ENCODE peak calls at places on chromosomes 3 and 15, in ten cellular contexts. K, D, P, W, R, T, U, Z, I and G are unnamed samples. For H3K4me1, the result is how much of the 10 kb centered on the place peaks cover.

GRCh38 chr3:57998366-57999283 is 9.6 kb upstream of the FLNB start:
- DNase-seq in K (no peak), D (no peak), P (no peak), W (peak), R (no peak), T (no peak), U (peak), Z (no peak), I (no peak), G (no peak)

GRCh38 chr3:141915766-141916165 is 39.3 kb downstream of the ATP1B3 start:
- DNase-seq in K (no peak), D (no peak), P (no peak), W (no peak), R (no peak), T (no peak), U (no peak), Z (no peak), I (no peak), G (no peak)

GRCh38 chr3:69767571-69767970 is 28.3 kb downstream of the MITF start:
- DNase-seq in K (no peak), D (no peak), P (no peak), W (peak), R (peak), T (no peak), U (no peak), Z (peak), I (no peak), G (no peak)

GRCh38 chr15:55289011-55289572 is 521 bp downstream of the RAB27A start:
- DNase-seq in K (peak), D (peak), P (peak), W (peak), R (peak), T (peak), U (peak), Z (no peak), I (no peak), G (peak)

GRCh38 chr3:50314342-50314741 is 8.2 kb downstream of the HYAL2 start:
- DNase-seq in K (no peak), D (no peak), P (no peak), W (no peak), R (peak), T (no peak), U (no peak), Z (no peak), I (no peak), G (no peak)

GRCh38 chr3:32340039-32340438 is 51.6 kb upstream of the CMTM7 start:
- DNase-seq in K (peak), D (no peak), P (no peak), W (no peak), R (no peak), T (no peak), U (peak), Z (no peak), I (no peak), G (no peak)

GRCh38 chr3:195807681-195808121 is 4.0 kb downstream of the MUC4 start:
- DNase-seq in K (no peak), D (no peak), P (no peak), W (no peak), R (no peak), T (no peak), U (no peak), Z (peak), I (peak), G (no peak)

GRCh38 chr3:67648701-67649100 is 5.7 kb downstream of the SUCLG2 start:
- DNase-seq in K (no peak), D (no peak), P (no peak), W (no peak), R (no peak), T (no peak), U (no peak), Z (no peak), I (no peak), G (no peak)

GRCh38 chr15:33551860-33552259 is 241.1 kb downstream of the RYR3 start:
- DNase-seq in K (no peak), D (no peak), P (no peak), W (no peak), R (no peak), T (no peak), U (no peak), Z (no peak), I (no peak), G (no peak)

GRCh38 chr3:158102660-158103085 is 3.5 kb downstream of the SHOX2 start:
- DNase-seq in K (no peak), D (peak), P (no peak), W (no peak), R (no peak), T (no peak), U (no peak), Z (no peak), I (no peak), G (no peak)

GRCh38 chr15:80059786-80060489 is 462 bp downstream of the ZFAND6 start:
- DNase-seq in K (peak), D (peak), P (no peak), W (no peak), R (no peak), T (no peak), U (peak), Z (no peak), I (no peak), G (peak)

GRCh38 chr3:151330899-151331298 is 1.6 kb upstream of the P2RY13 start:
- DNase-seq in K (no peak), D (no peak), P (no peak), W (no peak), R (no peak), T (no peak), U (no peak), Z (no peak), I (no peak), G (no peak)

GRCh38 chr3:48128779-48129178 is 59.4 kb downstream of the CDC25A start:
- DNase-seq in K (no peak), D (no peak), P (no peak), W (no peak), R (no peak), T (no peak), U (no peak), Z (no peak), I (no peak), G (no peak)

GRCh38 chr3:183460059-183461052 is 31.9 kb upstream of the MCF2L2 start:
- DNase-seq in K (no peak), D (no peak), P (no peak), W (no peak), R (no peak), T (no peak), U (no peak), Z (no peak), I (no peak), G (no peak)

GRCh38 chr15:90232941-90233700 is 620 bp downstream of the CIB1 start:
- DNase-seq in K (peak), D (peak), P (peak), W (no peak), R (peak), T (peak), U (peak), Z (peak), I (peak), G (peak)

GRCh38 chr3:55272031-55272645 is 215.0 kb downstream of the WNT5A start:
- DNase-seq in K (no peak), D (no peak), P (no peak), W (no peak), R (no peak), T (no peak), U (no peak), Z (no peak), I (no peak), G (no peak)

GRCh38 chr3:147318900-147319299 is 87.4 kb downstream of the ZIC4 start:
- DNase-seq in K (no peak), D (no peak), P (no peak), W (no peak), R (no peak), T (no peak), U (peak), Z (no peak), I (no peak), G (no peak)

GRCh38 chr15:95295311-95295710 is 1035.2 kb upstream of the NR2F2 start:
- DNase-seq in K (no peak), D (no peak), P (no peak), W (no peak), R (no peak), T (no peak), U (no peak), Z (no peak), I (no peak), G (no peak)

GRCh38 chr3:194689493-194689901 is 3.8 kb downstream of the FAM43A start:
- DNase-seq in K (no peak), D (no peak), P (no peak), W (peak), R (no peak), T (no peak), U (no peak), Z (no peak), I (no peak), G (no peak)

GRCh38 chr3:195859061-195859845 is 47.5 kb upstream of the MUC4 start:
- DNase-seq in K (peak), D (peak), P (peak), W (peak), R (peak), T (peak), U (peak), Z (peak), I (peak), G (peak)

GRCh38 chr3:48960841-48961413 is 29.1 kb upstream of the P4HTM start:
- DNase-seq in K (no peak), D (no peak), P (no peak), W (no peak), R (no peak), T (no peak), U (no peak), Z (no peak), I (no peak), G (no peak)

GRCh38 chr3:187130346-187131066 is 8.8 kb downstream of the RPL39L start:
- DNase-seq in K (no peak), D (no peak), P (no peak), W (no peak), R (no peak), T (no peak), U (no peak), Z (no peak), I (no peak), G (no peak)

GRCh38 chr3:155853214-155854146 is 747 bp downstream of the SLC33A1 start:
- DNase-seq in K (peak), D (peak), P (peak), W (no peak), R (peak), T (no peak), U (peak), Z (peak), I (no peak), G (peak)

GRCh38 chr3:27279153-27279552 is 90.0 kb downstream of the NEK10 start:
- DNase-seq in K (peak), D (no peak), P (no peak), W (no peak), R (no peak), T (no peak), U (peak), Z (no peak), I (no peak), G (no peak)

GRCh38 chr15:74789171-74789627 is 7.3 kb downstream of the CSK start:
- DNase-seq in K (no peak), D (peak), P (no peak), W (no peak), R (peak), T (no peak), U (no peak), Z (no peak), I (no peak), G (no peak)

GRCh38 chr3:176663819-176664218 is 533.5 kb downstream of the TBL1XR1 start:
- DNase-seq in K (peak), D (no peak), P (no peak), W (no peak), R (no peak), T (no peak), U (peak), Z (no peak), I (no peak), G (no peak)

GRCh38 chr3:102224171-102224570 is 210.6 kb upstream of the ZPLD1 start:
- DNase-seq in K (peak), D (no peak), P (no peak), W (peak), R (no peak), T (no peak), U (no peak), Z (no peak), I (no peak), G (no peak)

GRCh38 chr3:71891483-71891882 is 106.5 kb upstream of the PROK2 start:
- DNase-seq in K (no peak), D (no peak), P (no peak), W (no peak), R (no peak), T (no peak), U (no peak), Z (no peak), I (no peak), G (no peak)

GRCh38 chr3:100113728-100114412 is 431 bp downstream of the FILIP1L start:
- DNase-seq in K (no peak), D (no peak), P (no peak), W (no peak), R (no peak), T (no peak), U (no peak), Z (no peak), I (no peak), G (no peak)

GRCh38 chr3:12195231-12195630 is 36.5 kb upstream of the TIMP4 start:
- DNase-seq in K (no peak), D (no peak), P (no peak), W (no peak), R (no peak), T (no peak), U (no peak), Z (no peak), I (no peak), G (no peak)

GRCh38 chr15:100601628-100602063 is 338 bp downstream of the LINS1 start:
- DNase-seq in K (no peak), D (no peak), P (no peak), W (no peak), R (no peak), T (no peak), U (no peak), Z (no peak), I (no peak), G (no peak)

GRCh38 chr3:62622553-62623174 is 249.3 kb upstream of the FEZF2 start:
- DNase-seq in K (peak), D (no peak), P (no peak), W (no peak), R (no peak), T (no peak), U (peak), Z (no peak), I (no peak), G (no peak)

GRCh38 chr15:70049701-70050445 is 47.8 kb downstream of the TLE3 start:
- DNase-seq in K (no peak), D (peak), P (no peak), W (no peak), R (no peak), T (peak), U (no peak), Z (no peak), I (peak), G (peak)

GRCh38 chr15:83207622-83208356 is at the start of gene HDGFL3:
- DNase-seq in K (peak), D (peak), P (peak), W (peak), R (peak), T (peak), U (peak), Z (peak), I (peak), G (peak)

GRCh38 chr15:65088643-65089021 is 12.1 kb downstream of the KBTBD13 start:
- DNase-seq in K (no peak), D (no peak), P (no peak), W (no peak), R (no peak), T (no peak), U (no peak), Z (no peak), I (no peak), G (no peak)

GRCh38 chr3:156630081-156630772 is 44.2 kb upstream of the TIPARP start:
- DNase-seq in K (no peak), D (no peak), P (no peak), W (no peak), R (no peak), T (no peak), U (no peak), Z (no peak), I (no peak), G (no peak)

GRCh38 chr3:159732172-159733111 is 256.2 kb upstream of the IL12A start:
- DNase-seq in K (peak), D (no peak), P (no peak), W (no peak), R (no peak), T (no peak), U (peak), Z (no peak), I (no peak), G (no peak)
- TF ChIP-seq CTCF in K (no peak), D (no peak), P (no peak), W (no peak), R (no peak), T (no peak), U (no peak), Z (peak), I (no peak), G (no peak)

GRCh38 chr3:112130638-112130993 is 2.4 kb downstream of the GCSAM start:
- DNase-seq in K (no peak), D (no peak), P (no peak), W (no peak), R (no peak), T (no peak), U (no peak), Z (no peak), I (no peak), G (no peak)
- H3K4me1 ChIP-seq in K (under half), D (under half), P (under half), W (under half), R (under half), T (under half), U (half or more), Z (under half), I (under half), G (under half)

GRCh38 chr15:58736244-58736643 is 13.3 kb downstream of the ADAM10 start:
- DNase-seq in K (no peak), D (no peak), P (no peak), W (no peak), R (no peak), T (no peak), U (no peak), Z (no peak), I (no peak), G (no peak)

GRCh38 chr15:58732620-58733363 is 16.7 kb downstream of the ADAM10 start:
- DNase-seq in K (no peak), D (no peak), P (no peak), W (no peak), R (no peak), T (no peak), U (no peak), Z (no peak), I (no peak), G (no peak)

GRCh38 chr15:58726867-58727266 is 22.6 kb downstream of the ADAM10 start:
- DNase-seq in K (no peak), D (no peak), P (no peak), W (no peak), R (no peak), T (no peak), U (no peak), Z (no peak), I (no peak), G (no peak)

GRCh38 chr15:58734859-58735258 is 14.6 kb downstream of the ADAM10 start:
- DNase-seq in K (no peak), D (no peak), P (no peak), W (no peak), R (no peak), T (no peak), U (no peak), Z (no peak), I (no peak), G (no peak)

DNA sequence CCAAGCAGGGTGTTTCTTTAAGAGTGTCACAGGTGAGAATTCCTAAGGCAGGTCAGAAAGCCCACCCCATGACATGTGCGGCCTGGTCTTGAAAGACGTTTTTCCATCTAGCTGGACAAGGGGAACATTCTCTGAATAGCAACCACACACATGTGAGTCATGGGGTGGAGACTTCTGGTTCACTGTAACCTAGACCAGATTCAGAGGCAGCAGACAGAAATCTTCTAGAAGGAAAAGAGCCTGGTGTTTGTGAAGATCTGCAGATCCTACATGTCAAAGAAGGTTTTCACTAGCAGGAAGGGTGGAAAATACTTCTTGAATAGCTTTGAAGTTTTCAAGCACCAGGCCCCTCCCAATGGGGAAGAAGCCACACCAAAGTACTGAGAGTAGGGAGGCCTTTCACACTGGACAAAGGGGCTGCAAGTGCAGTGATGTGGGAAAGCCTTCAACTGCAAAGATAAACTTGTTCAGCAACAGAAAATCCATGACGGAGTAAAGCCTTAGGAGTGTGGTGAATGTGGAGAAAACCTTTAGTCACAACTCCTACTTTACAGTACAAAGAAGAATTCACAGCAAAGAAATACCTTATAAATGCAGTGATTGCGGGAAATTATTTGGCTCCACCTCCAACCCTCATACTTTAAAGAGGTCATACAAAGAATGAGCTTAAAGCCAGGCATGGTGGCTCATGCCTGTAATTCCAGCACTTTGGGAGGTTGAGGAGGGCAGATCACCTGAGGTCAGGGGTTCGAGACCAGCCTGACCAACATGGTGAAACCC is 17.6 kb downstream of the ADAM10 start:
- DNase-seq in K (peak), D (no peak), P (no peak), W (no peak), R (no peak), T (no peak), U (peak), Z (no peak), I (no peak), G (no peak)
- H3K27ac ChIP-seq in K (peak), D (peak), P (peak), W (no peak), R (no peak), T (no peak), U (peak), Z (peak), I (no peak), G (no peak)

DNA sequence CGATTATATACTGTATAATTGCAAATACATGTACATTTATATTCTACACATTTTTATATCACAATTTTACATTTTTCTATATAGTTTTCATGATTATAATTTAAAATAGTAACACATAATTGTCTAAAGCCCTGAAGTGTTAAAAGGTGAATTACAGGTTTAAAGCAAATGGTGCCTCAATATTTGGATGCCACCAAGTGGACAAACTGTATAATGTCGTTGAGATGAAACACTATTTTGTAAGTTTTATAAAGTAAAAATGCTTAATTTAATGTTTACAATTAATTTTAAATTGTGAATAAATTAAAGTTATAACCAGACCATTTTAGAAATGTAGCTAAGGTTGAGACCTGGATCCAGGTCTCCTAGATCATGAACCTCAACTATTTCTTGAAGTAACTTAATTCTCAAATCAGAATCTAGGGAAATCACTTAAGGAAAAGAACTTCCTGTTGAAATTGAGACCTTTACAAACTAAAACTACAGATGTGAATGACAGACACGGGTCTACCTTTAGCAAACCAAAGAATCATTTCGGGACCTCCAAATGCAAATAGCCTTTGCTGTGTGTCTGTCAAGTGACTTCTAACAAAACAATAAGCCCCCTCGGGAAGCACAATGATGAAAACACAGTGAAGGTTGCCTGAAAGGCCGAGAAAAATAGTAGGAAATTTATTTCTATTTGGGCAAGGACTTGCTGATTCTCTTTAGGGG is 37.8 kb downstream of the EHHADH start:
- DNase-seq in K (peak), D (no peak), P (no peak), W (no peak), R (no peak), T (no peak), U (peak), Z (no peak), I (no peak), G (no peak)
- TF ChIP-seq CTCF in K (peak), D (peak), P (no peak), W (no peak), R (peak), T (peak), U (peak), Z (peak), I (no peak), G (peak)